ENCODE peak calls at places on chromosomes 7 and 10, in four cellular contexts. M, S, I and F are unnamed samples.

GRCh38 chr10:106999118-106999707 is 165.3 kb downstream of the SORCS1 start:
- DNase-seq in S (no peak), M (no peak), I (no peak), F (no peak)

GRCh38 chr10:71766717-71767419 is 6.5 kb downstream of the VSIR start:
- DNase-seq in S (peak), I (no peak), M (no peak), F (peak)

GRCh38 chr10:122239578-122240257 is 31.4 kb upstream of the BTBD16 start:
- DNase-seq in M (no peak), I (no peak), S (no peak), F (no peak)

GRCh38 chr7:124779194-124779593 is 13.6 kb upstream of the GPR37 start:
- DNase-seq in I (no peak), S (no peak), M (no peak), F (no peak)

GRCh38 chr7:1533569-1534329 is 3.2 kb downstream of the MAFK start:
- DNase-seq in I (no peak), M (no peak), S (no peak), F (no peak)

GRCh38 chr10:110647136-110647430 is 2.9 kb downstream of the RBM20 start:
- DNase-seq in I (no peak), M (no peak), S (no peak), F (no peak)

GRCh38 chr10:91694170-91694794 is 61.4 kb upstream of the PPP1R3C start:
- DNase-seq in M (peak), S (no peak), I (peak), F (no peak)

GRCh38 chr7:140230517-140230861 is 53.7 kb upstream of the KDM7A start:
- DNase-seq in S (peak), M (peak), I (peak), F (no peak)

GRCh38 chr10:96556003-96556402 is 30.8 kb downstream of the TM9SF3 start:
- DNase-seq in I (no peak), M (no peak), S (no peak), F (no peak)

GRCh38 chr10:125102821-125103220 is 57.5 kb downstream of the CTBP2 start:
- DNase-seq in I (no peak), S (peak), M (no peak), F (no peak)

GRCh38 chr7:26627221-26627620 is 237.2 kb downstream of the SKAP2 start:
- DNase-seq in S (no peak), I (no peak), M (no peak), F (no peak)

GRCh38 chr10:91251430-91252056 is 31.1 kb downstream of the PCGF5 start:
- DNase-seq in M (peak), S (no peak), I (peak), F (peak)

GRCh38 chr10:99930731-99931550 is 78.8 kb downstream of the DNMBP start:
- DNase-seq in M (no peak), S (peak), I (no peak), F (no peak)

GRCh38 chr7:142909921-142910521 is 23.5 kb downstream of the TRPV5 start:
- DNase-seq in S (no peak), I (no peak), M (no peak), F (no peak)

GRCh38 chr10:126059101-126059826 is 162.9 kb downstream of the FANK1 start:
- DNase-seq in S (no peak), M (no peak), I (no peak), F (no peak)

GRCh38 chr7:149006345-149006725 is 22.0 kb downstream of the PDIA4 start:
- DNase-seq in S (no peak), M (no peak), I (no peak), F (no peak)

GRCh38 chr10:103752680-103753248 is 102.6 kb downstream of the SH3PXD2A start:
- DNase-seq in I (no peak), M (peak), S (no peak), F (no peak)

GRCh38 chr7:128705891-128706333 is 33.2 kb upstream of the CALU start:
- DNase-seq in S (no peak), I (no peak), M (no peak), F (peak)

GRCh38 chr10:77406764-77407430 is 230.7 kb downstream of the KCNMA1 start:
- DNase-seq in M (no peak), I (no peak), S (no peak), F (no peak)

GRCh38 chr10:130726996-130727725 is 584.4 kb downstream of the TCERG1L start:
- DNase-seq in S (no peak), I (no peak), M (no peak), F (no peak)

GRCh38 chr10:77606751-77607150 is 30.9 kb downstream of the KCNMA1 start:
- DNase-seq in I (no peak), S (no peak), M (no peak), F (no peak)

GRCh38 chr7:146681487-146681886 is 564.9 kb downstream of the CNTNAP2 start:
- DNase-seq in M (no peak), S (no peak), I (no peak), F (no peak)

GRCh38 chr10:112404612-112405011 is 30.7 kb downstream of the ACSL5 start:
- DNase-seq in M (no peak), I (no peak), S (no peak), F (no peak)

GRCh38 chr10:66162560-66163143 is 763.2 kb upstream of the LRRTM3 start:
- DNase-seq in S (no peak), M (no peak), I (no peak), F (no peak)

GRCh38 chr7:157780312-157780711 is 443.5 kb downstream of the DNAJB6 start:
- DNase-seq in M (no peak), S (no peak), I (no peak), F (no peak)

GRCh38 chr10:21194510-21194993 is 297.4 kb upstream of the NEBL start:
- DNase-seq in M (no peak), S (peak), I (no peak), F (no peak)

GRCh38 chr10:14382022-14382421 is 51.3 kb upstream of the FRMD4A start:
- DNase-seq in S (no peak), M (peak), I (peak), F (no peak)

GRCh38 chr7:55449205-55449991 is 84.3 kb downstream of the LANCL2 start:
- DNase-seq in M (no peak), S (no peak), I (no peak), F (no peak)

GRCh38 chr7:836429-836828 is 4.2 kb downstream of the SUN1 start:
- DNase-seq in S (no peak), M (no peak), I (no peak), F (no peak)